ENCODE peak calls at places on chromosomes 12 and 14, in five cellular contexts. U is left ventricle myocardium inferior, C is adrenal gland, X is AG10803, W is B cell. O is an unnamed sample.
A peak's percentile ranks its signal among the peaks of the same experiment; 100 is the strongest.

GRCh38 chr12:56118688-56119045 is 601 bp downstream of the ZC3H10 start:
- DNase-seq in X (no peak), U (no peak), W (no peak), C (no peak), O (no peak)

GRCh38 chr12:107669946-107670345 is 15.7 kb upstream of the PWP1 start:
- DNase-seq in W (no peak), C (no peak), X (no peak), U (no peak), O (no peak)

GRCh38 chr12:78315018-78315417 is 484.3 kb downstream of the NAV3 start:
- DNase-seq in X (no peak), U (no peak), C (no peak), W (no peak), O (no peak)

GRCh38 chr14:59869381-59870255 is 958 bp downstream of the RTN1 start:
- DNase-seq in C (no peak), X (no peak), U (no peak), W (peak; percentile 2), O (peak; percentile 64)

GRCh38 chr12:10186299-10186698 is 7.5 kb downstream of the TMEM52B start:
- DNase-seq in X (no peak), U (peak; percentile 29), W (peak; percentile 60), C (peak; percentile 34), O (peak; percentile 69)

GRCh38 chr14:57834961-57835360 is 30.9 kb downstream of the SLC35F4 start:
- DNase-seq in X (no peak), C (no peak), U (no peak), W (no peak), O (no peak)

GRCh38 chr14:93648440-93649168 is 139.7 kb downstream of the PRIMA1 start:
- DNase-seq in X (no peak), C (no peak), U (no peak), W (no peak), O (no peak)

GRCh38 chr14:54282849-54283248 is 114.0 kb upstream of the CDKN3 start:
- DNase-seq in C (no peak), X (no peak), U (no peak), W (no peak), O (no peak)

GRCh38 chr14:97251423-97252155 is 454.4 kb downstream of the VRK1 start:
- DNase-seq in C (no peak), U (no peak), W (no peak), X (no peak), O (no peak)

GRCh38 chr12:2640709-2641108 is 154.1 kb upstream of the FKBP4 start:
- DNase-seq in X (peak; percentile 95), C (peak; percentile 68), W (no peak), U (peak; percentile 40), O (peak; percentile 75)

GRCh38 chr12:27785882-27786570 is 6.0 kb upstream of the MANSC4 start:
- DNase-seq in U (no peak), C (no peak), W (no peak), X (peak; percentile 45), O (no peak)

GRCh38 chr12:124687695-124688301 is 120.4 kb upstream of the NCOR2 start:
- DNase-seq in W (no peak), X (peak; percentile 38), C (no peak), U (peak; percentile 56), O (no peak)

GRCh38 chr14:37202265-37202664 is 4.5 kb downstream of the MIPOL1 start:
- DNase-seq in X (peak; percentile 19), C (no peak), U (no peak), W (no peak), O (no peak)

GRCh38 chr12:77294016-77294415 is 228.6 kb upstream of the E2F7 start:
- DNase-seq in W (no peak), C (no peak), X (no peak), U (no peak), O (no peak)

GRCh38 chr14:90656986-90657385 is 159.2 kb downstream of the TTC7B start:
- DNase-seq in U (no peak), C (no peak), X (no peak), W (no peak), O (no peak)

GRCh38 chr12:121005346-121005815 is 10.9 kb downstream of the C12orf43 start:
- DNase-seq in W (peak; percentile 19), U (no peak), X (peak; percentile 39), C (peak; percentile 30), O (no peak)

GRCh38 chr12:69898236-69898635 is 73.2 kb downstream of the MYRFL start:
- DNase-seq in W (no peak), X (peak; percentile 94), U (no peak), C (no peak), O (no peak)

GRCh38 chr12:69015831-69016230 is 82.9 kb upstream of the CPM start:
- DNase-seq in W (no peak), U (no peak), X (no peak), C (no peak), O (no peak)

GRCh38 chr12:66665416-66665815 is 13.5 kb downstream of the GRIP1 start:
- DNase-seq in X (peak; percentile 27), U (no peak), C (no peak), W (no peak), O (no peak)

GRCh38 chr12:59383426-59383822 is 212.4 kb upstream of the SLC16A7 start:
- DNase-seq in W (no peak), C (no peak), X (peak; percentile 95), U (no peak), O (no peak)

GRCh38 chr14:92581966-92582566 is 68.5 kb downstream of the RIN3 start:
- DNase-seq in W (no peak), X (no peak), U (no peak), C (no peak), O (peak; percentile 33)

GRCh38 chr12:131779027-131779426 is 49.2 kb upstream of the MMP17 start:
- DNase-seq in X (no peak), U (no peak), C (no peak), W (no peak), O (no peak)

GRCh38 chr12:122106891-122107660 is 28.5 kb downstream of the MLXIP start:
- DNase-seq in U (peak; percentile 66), C (no peak), X (peak; percentile 68), W (no peak), O (peak; percentile 71)

GRCh38 chr12:122048156-122048555 is 26.5 kb downstream of the BCL7A start:
- DNase-seq in X (no peak), U (no peak), W (no peak), C (no peak), O (no peak)

GRCh38 chr12:22527999-22528398 is 16.3 kb downstream of the C2CD5 start:
- DNase-seq in X (peak; percentile 76), U (no peak), W (no peak), C (no peak), O (no peak)

GRCh38 chr14:35337557-35338255 is 45.5 kb downstream of the PSMA6 start:
- DNase-seq in U (no peak), X (no peak), W (no peak), C (peak; percentile 59), O (no peak)

DNA sequence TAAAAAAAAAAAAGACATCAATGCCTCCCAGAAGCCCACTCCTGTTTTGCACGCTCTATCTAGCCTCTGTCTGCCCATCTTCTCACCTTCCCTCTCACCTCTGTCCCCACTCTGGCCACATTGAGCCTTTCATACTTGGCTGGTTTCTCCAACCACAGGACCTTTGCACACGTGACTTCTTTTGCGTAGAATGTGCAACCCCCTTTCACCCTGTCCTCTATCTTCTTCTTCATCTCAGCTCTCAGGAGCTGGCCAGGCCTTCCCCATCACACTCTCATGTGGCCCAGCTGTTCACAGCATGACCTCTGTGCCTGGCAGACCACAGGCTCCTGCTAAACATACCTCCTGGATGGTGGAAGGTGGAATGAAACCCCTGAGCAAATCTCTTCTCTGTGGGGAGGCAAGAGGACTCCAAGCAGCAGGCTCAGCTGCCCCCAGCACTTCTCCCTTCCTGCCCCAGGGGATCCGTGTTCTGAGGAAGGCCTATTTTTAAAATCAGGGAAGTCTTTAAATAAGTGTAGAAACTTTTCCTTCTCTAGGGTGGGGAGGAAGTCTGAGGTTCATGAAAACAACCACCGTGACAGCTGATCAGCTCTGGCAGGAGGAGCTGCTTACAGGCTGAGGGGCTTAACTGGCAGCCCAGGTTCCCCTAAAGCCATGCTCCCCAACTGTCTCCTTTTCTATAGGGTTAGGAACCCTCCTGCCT is 11.6 kb downstream of the HVCN1 start:
- DNase-seq in W (peak; percentile 55), U (no peak), X (no peak), C (no peak), O (no peak)
- TF ChIP-seq CTCF in W (no peak), U (no peak), X (no peak), C (no peak), O (no peak)

GRCh38 chr12:92619026-92619425 is 83.8 kb upstream of the PLEKHG7 start:
- DNase-seq in X (no peak), U (no peak), W (no peak), C (no peak), O (no peak)
- TF ChIP-seq CTCF in X (no peak), U (no peak), W (no peak), C (no peak), O (no peak)

DNA sequence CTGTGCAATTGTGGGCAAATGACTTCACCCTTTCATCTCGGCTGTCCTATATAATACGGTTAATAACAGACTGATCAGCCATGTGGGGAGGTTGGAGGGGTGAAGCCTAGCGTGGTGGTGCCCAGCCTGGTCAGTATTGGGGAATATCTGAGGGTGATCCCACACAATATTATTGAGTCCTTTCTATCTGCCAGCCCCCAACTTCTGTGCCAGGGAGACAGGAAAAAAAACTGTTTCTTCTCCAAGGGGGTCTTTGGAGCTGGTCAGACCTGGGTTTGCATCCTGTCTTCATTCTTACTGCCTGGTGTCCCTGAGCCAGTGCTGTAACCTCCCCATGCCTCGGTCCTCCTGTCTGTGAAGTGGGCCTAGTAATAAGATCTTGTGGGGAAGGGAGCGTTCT is 6.5 kb downstream of the CYP46A1 start:
- DNase-seq in C (no peak), X (no peak), W (no peak), U (no peak), O (peak; percentile 18)
- TF ChIP-seq CTCF in C (no peak), X (no peak), W (no peak), U (no peak), O (no peak)

GRCh38 chr12:129550353-129550752 is 353.5 kb downstream of the TMEM132D start:
- DNase-seq in W (no peak), X (no peak), C (no peak), U (no peak), O (no peak)

GRCh38 chr12:129551441-129551840 is 352.4 kb downstream of the TMEM132D start:
- DNase-seq in W (no peak), U (no peak), X (no peak), C (no peak), O (no peak)

GRCh38 chr12:129549656-129550055 is 354.2 kb downstream of the TMEM132D start:
- DNase-seq in C (no peak), X (no peak), U (no peak), W (no peak), O (no peak)

GRCh38 chr12:129558036-129558435 is 345.8 kb downstream of the TMEM132D start:
- DNase-seq in C (no peak), X (no peak), U (no peak), W (no peak), O (no peak)

GRCh38 chr12:129552996-129553750 is 350.7 kb downstream of the TMEM132D start:
- DNase-seq in W (no peak), X (no peak), C (no peak), U (no peak), O (no peak)
- TF ChIP-seq CTCF in W (no peak), X (no peak), C (no peak), U (no peak), O (no peak)